ENCODE peak calls at places on chromosomes 12 and 14, in nine cellular contexts. T, Z, W, C, B, H, K, X and G are unnamed samples.
A peak's percentile ranks its signal among the peaks of the same experiment; 100 is the strongest.

GRCh38 chr12:95259368-95259767 is 41.8 kb downstream of the VEZT start:
- DNase-seq in T (no peak), Z (no peak), W (no peak), C (no peak), B (no peak), H (no peak), K (no peak), X (no peak), G (no peak)

GRCh38 chr14:22391908-22392307 is 197.1 kb downstream of the DAD1 start:
- DNase-seq in T (peak; percentile 70), Z (no peak), W (peak; percentile 76), C (peak; percentile 69), B (no peak), H (peak; percentile 60), K (peak; percentile 47), X (peak; percentile 74), G (peak; percentile 71)

GRCh38 chr12:107352347-107353081 is 259.2 kb upstream of the CRY1 start:
- DNase-seq in T (no peak), Z (no peak), W (no peak), C (no peak), B (no peak), H (no peak), K (peak; percentile 42), X (no peak), G (no peak)

GRCh38 chr12:48765753-48766162 is 23.1 kb downstream of the ADCY6 start:
- DNase-seq in T (no peak), Z (peak; percentile 51), W (peak; percentile 89), C (no peak), B (no peak), H (no peak), K (no peak), X (no peak), G (peak; percentile 52)

GRCh38 chr14:105196228-105196960 is 15.3 kb upstream of the NUDT14 start:
- DNase-seq in T (no peak), Z (no peak), W (no peak), C (no peak), B (no peak), H (no peak), K (no peak), X (no peak), G (no peak)

GRCh38 chr14:81412779-81413178 is 12.7 kb upstream of the STON2 start:
- DNase-seq in T (no peak), Z (no peak), W (no peak), C (no peak), B (no peak), H (no peak), K (no peak), X (no peak), G (no peak)

GRCh38 chr12:2364566-2365165 is 311.9 kb downstream of the CACNA1C start:
- DNase-seq in T (no peak), Z (no peak), W (no peak), C (no peak), B (no peak), H (peak; percentile 76), K (no peak), X (no peak), G (no peak)

GRCh38 chr12:52878507-52879393 is 26.1 kb downstream of the KRT8 start:
- DNase-seq in T (no peak), Z (no peak), W (no peak), C (no peak), B (no peak), H (no peak), K (no peak), X (no peak), G (no peak)

GRCh38 chr12:122902854-122903703 is 7.2 kb upstream of the VPS37B start:
- DNase-seq in T (no peak), Z (no peak), W (no peak), C (no peak), B (no peak), H (no peak), K (no peak), X (no peak), G (no peak)

GRCh38 chr14:52315355-52315718 is 1.2 kb downstream of the PTGER2 start:
- DNase-seq in T (no peak), Z (no peak), W (peak; percentile 41), C (no peak), B (no peak), H (no peak), K (no peak), X (no peak), G (peak; percentile 42)
- H3K4me1 ChIP-seq in T (peaks cover 9% of the 10 kb centered on the region), Z (no peaks in the 10 kb centered on the region), W (peaks cover 15% of the 10 kb centered on the region), C (peaks cover 5% of the 10 kb centered on the region), B (peaks cover 70% of the 10 kb centered on the region), H (peaks cover 26% of the 10 kb centered on the region), K (no peaks in the 10 kb centered on the region), X (no peaks in the 10 kb centered on the region), G (peaks cover 13% of the 10 kb centered on the region)

DNA sequence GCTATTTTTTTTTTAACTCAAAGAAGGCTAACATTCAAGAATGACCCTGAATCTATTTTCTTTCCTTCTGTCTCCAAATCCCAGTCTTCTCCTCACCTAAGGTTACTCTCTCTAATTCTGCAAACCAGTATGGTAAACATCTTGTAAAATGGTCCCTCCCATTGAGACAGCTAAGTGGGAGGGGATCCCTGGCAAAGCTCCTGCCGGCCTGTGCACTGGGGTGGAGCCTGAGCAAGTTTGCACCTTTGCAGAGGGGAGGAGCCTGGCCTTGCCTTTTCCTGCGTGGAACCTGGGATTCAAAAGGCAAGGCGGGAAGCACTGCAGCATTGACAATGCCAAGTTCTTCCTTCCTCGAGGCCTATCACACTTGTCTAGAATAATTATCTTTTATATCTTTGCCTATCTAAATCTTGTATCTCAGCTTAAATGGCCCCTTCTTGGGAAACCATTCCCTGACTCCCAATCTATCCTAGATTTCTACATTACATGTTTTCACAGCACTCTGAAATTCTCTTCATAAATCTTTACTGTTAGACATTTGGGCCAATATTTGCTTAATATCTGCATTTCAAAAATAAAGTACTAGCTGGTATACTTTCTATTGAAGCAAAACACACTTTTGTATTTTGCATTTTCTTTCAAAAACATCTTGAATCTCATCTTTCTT is 83.0 kb downstream of the EPS8 start:
- DNase-seq in T (no peak), Z (no peak), W (no peak), C (no peak), B (no peak), H (no peak), K (no peak), X (no peak), G (no peak)
- H3K4me1 ChIP-seq in T (peaks cover 4% of the 10 kb centered on the region), Z (peaks cover 5% of the 10 kb centered on the region), W (peaks cover 7% of the 10 kb centered on the region), C (no peaks in the 10 kb centered on the region), B (no peaks in the 10 kb centered on the region), H (peaks cover 11% of the 10 kb centered on the region), K (peaks cover 49% of the 10 kb centered on the region), X (no peaks in the 10 kb centered on the region), G (peaks cover 21% of the 10 kb centered on the region)

DNA sequence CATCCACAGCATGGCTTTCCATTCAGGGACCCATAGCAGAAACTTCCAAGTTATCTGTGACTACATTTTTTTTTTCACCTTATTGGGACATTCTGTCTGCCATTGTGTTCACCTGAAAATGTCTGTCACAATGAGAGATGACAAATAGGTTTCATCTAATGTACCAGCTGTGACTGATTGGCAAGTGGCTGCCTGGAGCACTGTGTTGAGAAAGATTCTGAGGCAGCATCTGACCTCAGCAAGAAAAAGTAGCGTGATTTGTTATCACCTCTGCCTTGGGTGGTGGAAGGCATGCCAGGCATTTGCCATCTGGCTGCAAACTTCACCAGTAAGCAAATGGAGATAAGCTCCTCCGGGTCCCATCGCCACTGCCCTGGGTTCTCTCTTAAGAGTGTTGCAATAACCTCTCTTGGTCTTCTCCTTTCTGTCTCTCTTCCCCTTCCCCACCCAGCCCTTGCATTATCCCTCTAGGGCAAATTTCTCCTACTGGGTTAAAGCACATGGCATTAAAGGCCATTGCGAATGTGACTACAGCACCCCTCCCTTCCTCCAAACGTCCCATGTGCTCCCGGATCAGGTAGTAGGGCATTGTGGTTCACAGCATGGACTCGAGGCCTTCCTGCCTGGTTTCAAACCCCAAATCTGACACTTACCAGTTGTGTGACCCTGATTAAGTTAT is 8.4 kb upstream of the LGALS3 start:
- DNase-seq in T (no peak), Z (no peak), W (no peak), C (no peak), B (no peak), H (no peak), K (no peak), X (no peak), G (no peak)
- H3K4me1 ChIP-seq in T (peaks cover 12% of the 10 kb centered on the region), Z (no peaks in the 10 kb centered on the region), W (peaks cover 12% of the 10 kb centered on the region), C (peaks cover 27% of the 10 kb centered on the region), B (no peaks in the 10 kb centered on the region), H (peaks cover 20% of the 10 kb centered on the region), K (peaks cover 13% of the 10 kb centered on the region), X (peaks cover 32% of the 10 kb centered on the region), G (peaks cover 18% of the 10 kb centered on the region)

GRCh38 chr14:91352696-91353692 is 64.6 kb downstream of the CCDC88C start:
- DNase-seq in T (no peak), Z (no peak), W (no peak), C (no peak), B (no peak), H (no peak), K (no peak), X (no peak), G (no peak)

GRCh38 chr14:91350813-91351507 is 66.7 kb downstream of the CCDC88C start:
- DNase-seq in T (no peak), Z (no peak), W (no peak), C (no peak), B (peak; percentile 79), H (no peak), K (no peak), X (no peak), G (no peak)

GRCh38 chr14:91350483-91350812 is 67.2 kb downstream of the CCDC88C start:
- DNase-seq in T (no peak), Z (no peak), W (no peak), C (no peak), B (no peak), H (no peak), K (no peak), X (no peak), G (no peak)

GRCh38 chr14:91352101-91352500 is 65.5 kb downstream of the CCDC88C start:
- DNase-seq in T (peak; percentile 23), Z (no peak), W (no peak), C (no peak), B (no peak), H (no peak), K (no peak), X (peak; percentile 55), G (peak; percentile 62)

GRCh38 chr14:91351508-91351853 is 66.1 kb downstream of the CCDC88C start:
- DNase-seq in T (no peak), Z (no peak), W (no peak), C (no peak), B (no peak), H (no peak), K (no peak), X (no peak), G (no peak)
- H3K4me1 ChIP-seq in T (no peaks in the 10 kb centered on the region), Z (no peaks in the 10 kb centered on the region), W (peaks cover 10% of the 10 kb centered on the region), C (no peaks in the 10 kb centered on the region), B (peaks cover 89% of the 10 kb centered on the region), H (no peaks in the 10 kb centered on the region), K (no peaks in the 10 kb centered on the region), X (no peaks in the 10 kb centered on the region), G (peaks cover 4% of the 10 kb centered on the region)

DNA sequence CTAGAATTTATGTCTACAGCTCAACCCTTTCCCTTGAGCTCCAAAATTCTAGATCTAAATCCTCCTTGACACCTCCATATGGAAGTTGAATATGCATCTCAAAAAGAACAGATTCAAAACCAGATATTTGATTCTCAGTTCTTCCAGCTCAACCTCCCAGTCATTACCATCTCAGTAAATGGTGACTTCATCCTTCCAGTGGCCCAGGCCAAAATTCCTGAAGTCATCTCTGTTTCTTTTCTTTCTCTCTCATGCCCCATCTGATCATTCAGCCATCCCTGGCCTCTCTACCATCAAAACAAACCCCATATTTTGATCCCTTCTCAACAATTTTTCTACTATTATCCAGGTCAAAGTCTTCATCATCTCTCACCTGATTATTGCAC is 29.4 kb upstream of the LUM start:
- DNase-seq in T (peak; percentile 63), Z (no peak), W (no peak), C (no peak), B (no peak), H (no peak), K (no peak), X (no peak), G (peak; percentile 88)
- H3K4me1 ChIP-seq in T (peaks cover 31% of the 10 kb centered on the region), Z (peaks cover 6% of the 10 kb centered on the region), W (peaks cover 2% of the 10 kb centered on the region), C (peaks cover 19% of the 10 kb centered on the region), B (no peaks in the 10 kb centered on the region), H (no peaks in the 10 kb centered on the region), K (no peaks in the 10 kb centered on the region), X (no peaks in the 10 kb centered on the region), G (peaks cover 68% of the 10 kb centered on the region)